ENCODE peak calls at places on chromosomes 6 and 20, in ten cellular contexts. Z is transverse colon, A is spleen, I is sigmoid colon, K is prostate gland, W is A549, B is breast epithelium, O is thyroid gland, L is heart left ventricle, C is HepG2. M is an unnamed sample. For H3K4me1, the result is how much of the 10 kb centered on the place peaks cover.

GRCh38 chr6:13987400-13987865 is 62.7 kb downstream of the RNF182 start:
- DNase-seq in W (no peak), B (no peak), I (no peak), Z (no peak), A (no peak), C (no peak), O (peak), K (no peak), L (no peak), M (no peak)

GRCh38 chr20:5342031-5342430 is 25.3 kb upstream of the PROKR2 start:
- DNase-seq in B (no peak), O (no peak), I (no peak), W (no peak), K (no peak), L (no peak), C (no peak), Z (no peak), A (no peak), M (no peak)

GRCh38 chr6:118869894-118870665 is 23.9 kb upstream of the ASF1A start:
- DNase-seq in A (no peak), Z (no peak), O (no peak), I (no peak), L (no peak), B (no peak), K (no peak), W (no peak), C (peak), M (no peak)

GRCh38 chr6:6758915-6759654 is 170.6 kb downstream of the LY86 start:
- DNase-seq in A (no peak), I (peak), W (peak), K (no peak), L (peak), O (peak), B (no peak), C (peak), Z (peak), M (peak)

GRCh38 chr20:25296094-25297093 is 48.5 kb downstream of the PYGB start:
- DNase-seq in B (no peak), Z (peak), O (no peak), A (peak), C (peak), K (no peak), L (no peak), I (no peak), W (peak), M (peak)

GRCh38 chr20:6466065-6466810 is 301.2 kb upstream of the BMP2 start:
- DNase-seq in O (no peak), A (no peak), L (no peak), K (no peak), B (no peak), Z (no peak), C (peak), I (no peak), W (no peak), M (no peak)

GRCh38 chr6:48667797-48668196 is 556.8 kb upstream of the PTCHD4 start:
- DNase-seq in Z (no peak), I (no peak), O (no peak), W (no peak), A (no peak), B (no peak), K (no peak), C (no peak), L (no peak), M (no peak)

GRCh38 chr20:56628873-56629463 is at the start of gene TFAP2C:
- DNase-seq in A (no peak), O (peak), B (peak), Z (peak), W (peak), C (no peak), L (peak), I (peak), K (peak), M (peak)

GRCh38 chr6:114342086-114342825 is 567 bp downstream of the HS3ST5 start:
- DNase-seq in I (no peak), C (no peak), B (no peak), Z (peak), A (peak), L (no peak), W (no peak), O (peak), K (no peak), M (peak)

GRCh38 chr6:145087034-145087433 is 648.3 kb downstream of the EPM2A start:
- DNase-seq in I (no peak), Z (no peak), B (no peak), A (no peak), O (no peak), L (no peak), C (no peak), W (no peak), K (no peak), M (no peak)

GRCh38 chr6:12356983-12357972 is 67.1 kb downstream of the EDN1 start:
- DNase-seq in I (no peak), A (no peak), O (no peak), C (no peak), W (no peak), B (no peak), L (no peak), K (no peak), Z (no peak), M (no peak)

GRCh38 chr6:74964871-74965441 is 240.9 kb downstream of the COL12A1 start:
- DNase-seq in Z (no peak), L (no peak), O (no peak), K (no peak), W (no peak), B (no peak), C (no peak), I (no peak), A (no peak), M (no peak)

GRCh38 chr20:62539208-62539607 is 63.4 kb upstream of the GATA5 start:
- DNase-seq in C (no peak), A (no peak), O (no peak), W (no peak), L (no peak), Z (no peak), I (peak), K (no peak), B (no peak), M (no peak)

GRCh38 chr6:145656128-145656527 is 79.2 kb downstream of the EPM2A start:
- DNase-seq in L (no peak), A (no peak), W (no peak), K (no peak), C (no peak), I (no peak), Z (no peak), B (no peak), O (no peak), M (no peak)

GRCh38 chr6:161594412-161594811 is 320.6 kb upstream of the AGPAT4 start:
- DNase-seq in W (no peak), I (no peak), Z (no peak), K (no peak), L (no peak), B (no peak), C (no peak), A (no peak), O (no peak), M (no peak)

GRCh38 chr20:14235355-14235754 is 102.1 kb downstream of the FLRT3 start:
- DNase-seq in I (no peak), W (no peak), A (no peak), C (no peak), O (no peak), B (no peak), Z (no peak), K (no peak), L (no peak), M (no peak)

GRCh38 chr6:111162504-111162903 is 75.2 kb downstream of the SLC16A10 start:
- DNase-seq in O (no peak), Z (no peak), L (no peak), W (no peak), I (no peak), B (no peak), A (no peak), K (no peak), C (no peak), M (no peak)

GRCh38 chr6:77650098-77650663 is 2.7 kb upstream of the MEI4 start:
- DNase-seq in O (peak), L (peak), B (no peak), I (peak), A (peak), Z (peak), W (no peak), K (no peak), C (no peak), M (peak)

GRCh38 chr6:138044458-138044857 is 62.8 kb downstream of the PERP start:
- DNase-seq in W (no peak), C (no peak), L (no peak), Z (no peak), B (no peak), A (no peak), K (no peak), O (no peak), I (no peak), M (no peak)

GRCh38 chr6:18214003-18214402 is 50.3 kb downstream of the DEK start:
- DNase-seq in I (no peak), C (no peak), Z (no peak), W (no peak), B (no peak), K (no peak), A (no peak), L (no peak), O (no peak), M (no peak)

GRCh38 chr20:38692436-38693411 is 31.6 kb upstream of the SLC32A1 start:
- DNase-seq in C (peak), Z (peak), L (peak), I (no peak), W (no peak), B (no peak), A (no peak), K (peak), O (peak), M (peak)

GRCh38 chr6:17705428-17705777 is 1.3 kb downstream of the NUP153 start:
- DNase-seq in O (peak), B (no peak), C (peak), Z (peak), I (peak), K (peak), L (peak), A (no peak), W (peak), M (no peak)

GRCh38 chr6:130955755-130956154 is 107.3 kb downstream of the EPB41L2 start:
- DNase-seq in W (no peak), Z (no peak), A (no peak), L (no peak), O (no peak), C (no peak), K (no peak), I (no peak), B (no peak), M (no peak)

GRCh38 chr20:39117486-39117885 is 155.3 kb downstream of the DHX35 start:
- DNase-seq in A (no peak), Z (no peak), I (no peak), C (peak), B (no peak), O (no peak), K (no peak), W (peak), L (no peak), M (no peak)

GRCh38 chr6:12324096-12324495 is 33.9 kb downstream of the EDN1 start:
- DNase-seq in W (peak), Z (peak), A (no peak), B (no peak), I (no peak), O (no peak), C (peak), K (peak), L (no peak), M (no peak)

GRCh38 chr20:49412953-49413352 is 69.5 kb downstream of the KCNB1 start:
- DNase-seq in A (no peak), W (no peak), K (no peak), C (no peak), B (no peak), Z (no peak), O (no peak), L (no peak), I (no peak), M (no peak)

GRCh38 chr6:35725721-35726438 is 11.0 kb upstream of the ARMC12 start:
- DNase-seq in A (peak), L (peak), Z (peak), K (peak), W (no peak), C (peak), I (peak), O (peak), B (no peak), M (peak)

GRCh38 chr6:14053776-14054175 is 63.8 kb upstream of the CD83 start:
- DNase-seq in B (no peak), A (no peak), I (no peak), L (no peak), Z (no peak), O (no peak), C (no peak), K (no peak), W (no peak), M (no peak)

GRCh38 chr20:62409086-62409853 is 2.2 kb upstream of the CABLES2 start:
- DNase-seq in I (no peak), L (no peak), B (no peak), A (no peak), K (no peak), Z (no peak), C (no peak), W (no peak), O (no peak), M (no peak)

GRCh38 chr6:140846518-140847277 is 1286.0 kb upstream of the GJE1 start:
- DNase-seq in I (no peak), K (no peak), Z (no peak), L (no peak), W (no peak), C (no peak), A (no peak), O (no peak), B (no peak), M (no peak)

GRCh38 chr6:83053678-83054077 is 12.0 kb downstream of the UBE3D start:
- DNase-seq in I (no peak), L (no peak), C (no peak), A (no peak), Z (no peak), B (no peak), O (no peak), K (no peak), W (no peak), M (no peak)

GRCh38 chr6:15521516-15521915 is 141.3 kb downstream of the DTNBP1 start:
- DNase-seq in B (no peak), W (no peak), I (peak), O (no peak), A (no peak), Z (no peak), K (no peak), C (no peak), L (no peak), M (peak)

GRCh38 chr20:17648306-17648646 is 33.8 kb downstream of the RRBP1 start:
- DNase-seq in W (no peak), I (peak), L (peak), K (no peak), C (no peak), A (peak), O (peak), B (no peak), Z (no peak), M (no peak)

GRCh38 chr20:47181056-47181862 is 175.2 kb downstream of the ZMYND8 start:
- DNase-seq in A (peak), K (peak), I (no peak), W (peak), O (no peak), B (no peak), C (peak), Z (peak), L (no peak), M (no peak)

DNA sequence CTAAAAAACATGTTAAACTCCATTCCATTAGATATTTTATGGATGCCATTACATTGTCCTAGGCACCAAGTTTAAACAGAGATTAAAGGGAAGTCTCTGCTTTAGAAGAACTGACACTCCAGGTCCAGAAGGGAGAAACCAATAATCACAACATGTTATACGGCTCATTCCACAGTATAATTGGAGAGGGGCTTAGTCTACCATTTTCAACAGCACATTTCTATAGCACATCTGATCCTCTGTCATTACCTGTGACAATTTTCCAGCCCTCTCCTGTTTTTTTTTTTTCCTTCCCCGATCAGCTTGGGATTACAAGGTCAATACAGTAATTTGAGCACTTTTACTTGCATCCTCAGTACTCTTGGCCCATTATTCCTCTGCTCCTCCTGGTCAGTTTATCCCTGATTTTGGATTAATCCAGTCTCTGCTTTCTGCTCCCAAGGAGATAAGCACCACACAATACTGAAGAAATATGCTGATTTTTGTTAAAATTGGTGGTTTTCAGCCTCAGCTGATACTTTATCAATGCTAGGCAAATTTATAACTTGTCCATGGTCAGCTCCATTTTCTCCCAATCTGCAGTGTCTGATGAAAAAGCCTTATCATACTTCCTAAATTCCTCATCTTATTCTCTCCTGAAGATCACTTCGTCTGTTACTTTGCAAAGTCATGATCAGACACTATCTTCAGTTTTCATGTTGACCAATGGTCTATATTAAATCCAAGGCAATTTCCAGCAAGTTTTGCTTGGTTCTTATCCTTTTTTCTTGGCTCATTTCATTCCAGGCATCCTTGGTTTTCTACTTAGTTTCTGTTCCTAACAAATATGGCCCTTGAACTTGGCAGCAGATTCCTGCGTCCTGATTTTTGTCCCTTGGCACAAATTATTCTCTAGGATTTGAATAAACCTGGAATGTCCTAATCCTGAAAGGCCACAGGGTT is 30.8 kb upstream of the SYNCRIP start:
- DNase-seq in C (no peak), I (no peak), Z (no peak), K (no peak), W (no peak), A (no peak), L (no peak), B (no peak), O (no peak), M (no peak)
- TF ChIP-seq POLR2A in C (peak), I (no peak), Z (no peak), K (no peak), W (no peak), A (no peak), L (no peak), B (no peak), O (no peak), M (no peak)

GRCh38 chr6:56541736-56542366 is 100.8 kb downstream of the DST start:
- DNase-seq in Z (no peak), L (no peak), W (no peak), C (peak), O (no peak), A (no peak), I (no peak), K (no peak), B (no peak), M (no peak)
- H3K4me1 ChIP-seq in Z (under half), L (under half), W (half or more), C (half or more), O (under half), A (half or more), I (under half), K (under half), B (under half), M (under half)

DNA sequence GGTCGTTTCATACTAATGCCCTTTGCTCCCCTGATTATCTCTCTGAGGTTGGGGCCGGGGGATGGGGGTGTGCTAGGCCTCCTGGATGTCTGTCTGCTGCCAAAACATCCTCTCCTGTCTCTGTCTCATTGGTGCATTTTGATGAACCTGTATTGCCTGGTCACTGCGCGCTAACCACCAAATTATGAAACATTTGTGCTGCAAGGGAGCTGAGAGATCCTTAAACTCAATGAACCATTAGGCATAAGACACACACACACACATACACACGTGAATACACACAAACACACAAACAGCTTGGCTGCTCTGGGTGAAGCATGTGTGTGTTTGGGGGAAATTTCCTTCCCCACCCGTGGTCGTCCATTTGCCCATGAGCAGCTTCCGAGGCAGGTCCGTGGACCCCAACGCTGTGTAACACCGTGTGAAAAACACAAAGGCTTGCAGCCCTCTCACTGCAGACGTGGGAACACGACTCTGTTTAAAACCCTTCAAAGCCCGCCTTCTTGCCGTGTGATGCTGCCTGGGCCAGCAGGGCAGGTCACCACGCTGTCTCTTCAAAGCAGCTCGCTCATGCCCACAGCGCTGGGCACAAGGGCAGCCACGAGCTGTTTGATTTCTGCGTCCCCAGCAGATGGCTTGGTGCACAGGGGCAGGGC is 96.6 kb downstream of the CDH26 start:
- DNase-seq in C (no peak), W (no peak), O (no peak), B (no peak), A (peak), K (no peak), I (peak), L (no peak), Z (no peak), M (no peak)
- TF ChIP-seq POLR2A in C (no peak), W (no peak), O (no peak), B (no peak), A (no peak), K (no peak), I (no peak), L (no peak), Z (no peak), M (no peak)

DNA sequence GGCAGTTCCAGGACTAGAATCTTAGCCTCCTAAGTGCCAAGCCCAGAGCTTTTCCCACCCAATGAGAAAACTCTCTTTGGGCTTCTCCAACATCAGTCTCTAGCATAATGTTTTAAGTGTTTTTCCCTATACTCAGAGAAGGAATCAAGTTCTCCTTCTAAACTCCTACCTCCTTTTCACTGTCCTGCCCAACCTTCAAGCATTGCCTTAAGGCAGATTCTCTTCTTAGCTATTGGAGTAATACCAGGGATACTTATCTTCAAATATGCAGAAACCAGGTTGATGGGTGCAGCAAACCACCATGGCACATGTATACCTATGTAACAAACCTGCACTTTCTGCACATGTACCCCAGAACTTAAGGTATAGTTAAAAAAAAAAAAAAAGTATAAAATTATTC is 211.4 kb downstream of the ALDH8A1 start:
- DNase-seq in C (no peak), A (no peak), I (no peak), L (no peak), O (no peak), K (no peak), Z (no peak), B (no peak), W (no peak), M (no peak)
- H3K4me1 ChIP-seq in C (under half), A (under half), I (under half), L (under half), O (under half), K (under half), Z (under half), B (under half), W (under half), M (under half)